ENCODE peak calls at places on chromosomes 6 and 20, in five cellular contexts. S, H, W, K and E are unnamed samples.
A peak's percentile ranks its signal among the peaks of the same experiment; 100 is the strongest.

GRCh38 chr20:40687384-40688128 is 1.5 kb downstream of the MAFB start:
- DNase-seq in H (no peak), S (peak; percentile 93), W (peak; percentile 35), K (peak; percentile 11), E (peak; percentile 41)

GRCh38 chr20:37901667-37902503 is 1.0 kb upstream of the VSTM2L start:
- DNase-seq in S (no peak), W (peak; percentile 72), H (no peak), K (peak; percentile 74), E (peak; percentile 92)

GRCh38 chr6:15336905-15337583 is 91.2 kb downstream of the JARID2 start:
- DNase-seq in H (no peak), K (no peak), W (no peak), S (no peak), E (no peak)

GRCh38 chr6:122098091-122098769 is 301.2 kb upstream of the HSF2 start:
- DNase-seq in K (peak; percentile 8), S (no peak), W (peak; percentile 6), H (no peak), E (no peak)

GRCh38 chr20:32436142-32436861 is 78.2 kb downstream of the ASXL1 start:
- DNase-seq in H (no peak), S (no peak), W (no peak), K (no peak), E (no peak)

GRCh38 chr6:113495521-113495920 is 361.6 kb upstream of the MARCKS start:
- DNase-seq in K (peak; percentile 69), W (peak; percentile 89), H (no peak), S (no peak), E (peak; percentile 79)

GRCh38 chr6:77462359-77463307 is 658 bp downstream of the HTR1B start:
- DNase-seq in H (no peak), W (peak; percentile 50), K (no peak), S (peak; percentile 58), E (peak; percentile 72)

GRCh38 chr6:106253194-106253593 is 72.4 kb downstream of the ATG5 start:
- DNase-seq in K (peak; percentile 81), W (peak; percentile 95), H (no peak), S (no peak), E (peak; percentile 51)

GRCh38 chr20:48618052-48618451 is 209.7 kb downstream of the PREX1 start:
- DNase-seq in K (no peak), W (no peak), H (no peak), S (peak; percentile 66), E (no peak)

GRCh38 chr6:161169060-161169459 is 104.8 kb downstream of the AGPAT4 start:
- DNase-seq in K (no peak), W (no peak), S (no peak), H (no peak), E (peak; percentile 22)

GRCh38 chr6:122049341-122049740 is 350.1 kb upstream of the HSF2 start:
- DNase-seq in W (peak; percentile 46), H (no peak), S (no peak), K (no peak), E (peak; percentile 62)

GRCh38 chr6:113356139-113356538 is 501.0 kb upstream of the MARCKS start:
- DNase-seq in K (no peak), H (no peak), W (peak; percentile 41), S (no peak), E (no peak)

GRCh38 chr20:37421988-37422387 is 76.0 kb downstream of the SRC start:
- DNase-seq in W (peak; percentile 29), K (no peak), S (no peak), H (no peak), E (peak; percentile 23)

GRCh38 chr20:62197321-62197720 is 14.5 kb downstream of the MTG2 start:
- DNase-seq in K (no peak), S (peak; percentile 27), W (no peak), H (no peak), E (no peak)

GRCh38 chr6:108524528-108525218 is 36.0 kb upstream of the FOXO3 start:
- DNase-seq in H (no peak), S (no peak), K (peak; percentile 22), W (peak; percentile 21), E (peak; percentile 58)

GRCh38 chr6:147974376-147974775 is 368.3 kb upstream of the SASH1 start:
- DNase-seq in K (no peak), S (no peak), W (peak; percentile 83), H (no peak), E (peak; percentile 89)

GRCh38 chr20:59749293-59749680 is 144.9 kb downstream of the PHACTR3 start:
- DNase-seq in K (peak; percentile 27), H (no peak), S (no peak), W (peak; percentile 58), E (no peak)

GRCh38 chr6:143806282-143807102 is 36.6 kb upstream of the LTV1 start:
- DNase-seq in S (no peak), W (peak; percentile 84), K (peak; percentile 44), H (no peak), E (peak; percentile 88)

GRCh38 chr20:49786226-49786625 is 26.4 kb upstream of the SLC9A8 start:
- DNase-seq in S (no peak), K (no peak), H (no peak), W (no peak), E (no peak)

GRCh38 chr6:159422041-159422984 is 253.1 kb downstream of the FNDC1 start:
- DNase-seq in W (peak; percentile 83), H (no peak), S (no peak), K (peak; percentile 55), E (peak; percentile 1)

GRCh38 chr20:51531141-51531710 is 11.3 kb downstream of the NFATC2 start:
- DNase-seq in K (no peak), H (no peak), W (peak; percentile 53), S (no peak), E (peak; percentile 12)

GRCh38 chr20:44344723-44345122 is 7.9 kb downstream of the R3HDML start:
- DNase-seq in S (no peak), K (no peak), W (no peak), H (no peak), E (no peak)

GRCh38 chr6:139925894-139926641 is 551.6 kb upstream of the CITED2 start:
- DNase-seq in H (no peak), S (no peak), K (peak; percentile 92), W (peak; percentile 94), E (peak; percentile 86)

GRCh38 chr6:152815230-152815922 is 64.8 kb downstream of the VIP start:
- DNase-seq in K (peak; percentile 0), H (no peak), S (no peak), W (no peak), E (no peak)

GRCh38 chr20:32514760-32515159 is 70.4 kb downstream of the NOL4L start:
- DNase-seq in W (no peak), H (no peak), K (no peak), S (peak; percentile 44), E (no peak)

GRCh38 chr6:113909224-113909856 is 52.2 kb downstream of the MARCKS start:
- DNase-seq in W (peak; percentile 76), K (peak; percentile 88), S (no peak), H (no peak), E (peak; percentile 80)

GRCh38 chr6:44302856-44303255 is 10.3 kb downstream of the AARS2 start:
- DNase-seq in W (no peak), S (no peak), K (no peak), H (no peak), E (no peak)

GRCh38 chr6:107114213-107114871 is 973 bp downstream of the BEND3 start:
- DNase-seq in K (peak; percentile 82), H (no peak), S (peak; percentile 98), W (peak; percentile 79), E (peak; percentile 90)

GRCh38 chr6:159762681-159763293 is 942 bp downstream of the ACAT2 start:
- DNase-seq in W (peak; percentile 3), K (peak; percentile 12), H (no peak), S (no peak), E (peak; percentile 20)

GRCh38 chr6:76516924-76517323 is 444.5 kb upstream of the IMPG1 start:
- DNase-seq in W (no peak), K (no peak), H (no peak), S (no peak), E (no peak)

GRCh38 chr6:22474283-22474682 is 95.1 kb upstream of the HDGFL1 start:
- DNase-seq in S (no peak), W (no peak), H (no peak), K (no peak), E (no peak)

GRCh38 chr6:149864578-149865535 is 698 bp upstream of the LRP11 start:
- DNase-seq in W (peak; percentile 68), S (no peak), H (peak; percentile 40), K (peak; percentile 81), E (peak; percentile 89)

GRCh38 chr20:20089018-20089417 is 36.7 kb downstream of the CFAP61 start:
- DNase-seq in S (no peak), H (no peak), W (no peak), K (no peak), E (no peak)

GRCh38 chr20:25055711-25056492 is 2.0 kb downstream of the ACSS1 start:
- DNase-seq in S (no peak), W (peak; percentile 42), H (no peak), K (no peak), E (no peak)
- H3K4me3 ChIP-seq in S (peak overlapping the region; percentile 66), W (no peak overlapping the region), H (peak overlapping the region; percentile 71), K (no peak overlapping the region), E (no peak overlapping the region)

DNA sequence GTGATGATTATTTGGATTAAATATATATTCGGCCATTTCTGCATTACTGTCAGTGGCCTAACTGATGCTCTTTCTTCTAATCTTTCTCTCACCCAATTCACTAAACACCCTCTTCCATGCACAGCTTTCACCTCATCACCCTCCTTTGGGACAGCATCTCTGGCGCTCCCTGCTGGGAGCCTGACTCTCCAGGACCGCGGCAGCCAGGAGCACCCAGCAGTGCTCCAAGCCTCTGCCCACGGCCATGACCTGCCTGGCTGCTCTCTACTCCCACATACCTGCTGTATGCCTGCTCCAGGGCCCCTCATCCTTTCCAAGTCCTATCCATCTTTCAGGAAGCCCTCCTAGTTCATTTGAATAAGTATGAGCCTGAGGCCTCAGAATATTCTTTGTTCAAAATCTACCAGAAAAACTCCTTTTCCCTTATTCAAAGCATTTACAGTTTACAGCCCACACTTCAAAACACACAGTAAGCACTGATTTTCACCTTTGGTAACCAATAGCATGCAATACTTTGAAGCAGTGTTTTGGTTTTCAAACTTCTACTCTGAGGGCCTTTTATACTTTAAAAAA is 15.2 kb downstream of the CTCFL start:
- DNase-seq in K (peak; percentile 9), S (no peak), W (no peak), H (no peak), E (peak; percentile 19)
- TF ChIP-seq CTCF in K (peak; percentile 57), S (peak; percentile 11), W (peak; percentile 32), H (no peak), E (peak; percentile 67)

GRCh38 chr6:75491302-75491701 is 2.3 kb downstream of the FILIP1 start:
- DNase-seq in K (no peak), S (no peak), H (no peak), W (no peak), E (no peak)
- H3K4me3 ChIP-seq in K (no peak overlapping the region), S (peak overlapping the region; percentile 20), H (no peak overlapping the region), W (no peak overlapping the region), E (no peak overlapping the region)

DNA sequence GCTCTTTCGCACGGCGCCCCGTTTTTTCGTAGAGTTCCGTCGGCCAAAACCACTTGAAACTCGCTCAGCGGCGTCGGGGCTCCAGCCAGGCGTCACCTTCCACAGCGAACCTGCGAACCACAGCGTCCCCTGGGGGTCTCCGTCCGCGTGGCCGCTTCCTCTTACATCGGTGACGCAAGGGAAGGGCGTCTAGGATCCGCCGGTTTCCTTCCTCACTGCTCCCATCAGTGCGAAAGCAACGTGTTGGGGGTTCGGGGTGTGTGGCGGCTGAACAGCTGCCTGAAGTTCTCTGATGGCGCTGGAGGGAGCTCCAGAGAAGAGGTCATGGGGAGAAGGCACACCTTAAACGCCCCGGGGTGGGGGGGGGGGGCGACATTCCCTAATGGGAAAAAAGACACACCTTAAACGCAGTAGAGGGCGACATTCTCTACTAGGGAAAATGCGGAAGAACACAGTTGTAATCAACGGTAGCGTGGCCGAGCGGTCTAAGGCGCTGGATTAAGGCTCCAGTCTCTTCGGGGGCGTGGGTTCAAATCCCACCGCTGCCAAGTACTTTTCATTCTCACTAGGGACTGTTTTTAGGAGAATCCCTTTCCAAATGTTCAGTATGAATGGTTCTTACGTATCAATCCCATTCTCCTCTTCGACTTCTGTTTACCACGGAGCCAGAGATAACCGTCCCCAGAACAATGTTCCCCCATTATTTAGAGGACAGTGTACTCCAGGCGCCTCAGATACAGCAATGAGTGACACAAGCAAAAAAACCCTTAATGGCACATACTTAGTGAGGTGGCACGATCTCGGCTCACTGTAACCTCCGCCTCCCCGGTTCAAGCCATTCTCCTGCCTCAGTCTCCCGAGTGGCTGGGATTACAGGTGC is 16.3 kb downstream of the ZNF311 start:
- DNase-seq in W (peak; percentile 63), K (peak; percentile 52), S (peak; percentile 86), H (no peak), E (peak; percentile 72)
- TF ChIP-seq CTCF in W (peak; percentile 22), K (peak; percentile 32), S (peak; percentile 23), H (no peak), E (peak; percentile 65)